ENCODE peak calls at places on chromosome 15, in six cellular contexts. Z is COR-L47; T is stimulated activated naive CD8-positive, alpha-beta T cell treated with anti-CD3 and anti-CD28 coated beads, Interleukin-15, amount 100 ng/mL, for 72 hours; U is Kasumi-1; V is activated CD4-positive, alpha-beta T cell treated with anti-CD3 and anti-CD28 coated beads, Interleukin-2, amount 50 U/mL, for 24 hours; K is NCI-H524. O is an unnamed sample.

GRCh38 chr15:69648215-69648614 is 195.6 kb downstream of the RPLP1 start:
- DNase-seq in Z (peak), T (no peak), U (no peak), V (no peak), K (peak), O (no peak)

GRCh38 chr15:79496838-79497237 is 64.7 kb downstream of the MINAR1 start:
- DNase-seq in Z (no peak), T (no peak), U (no peak), V (no peak), K (no peak), O (no peak)

GRCh38 chr15:70703483-70703882 is 59.9 kb downstream of the UACA start:
- DNase-seq in Z (no peak), T (no peak), U (no peak), V (no peak), K (no peak), O (no peak)

GRCh38 chr15:45637552-45638033 is 2.8 kb downstream of the SQOR start:
- DNase-seq in Z (peak), T (peak), U (peak), V (peak), K (peak), O (no peak)

GRCh38 chr15:41125950-41126642 is 10.0 kb upstream of the INO80 start:
- DNase-seq in Z (no peak), T (no peak), U (no peak), V (no peak), K (no peak), O (no peak)

GRCh38 chr15:36643551-36643950 is 64.1 kb downstream of the CDIN1 start:
- DNase-seq in Z (no peak), T (no peak), U (no peak), V (no peak), K (no peak), O (peak)

GRCh38 chr15:83775738-83776137 is 121.8 kb downstream of the ADAMTSL3 start:
- DNase-seq in Z (no peak), T (no peak), U (no peak), V (no peak), K (no peak), O (no peak)

GRCh38 chr15:39194431-39194830 is 386.4 kb upstream of the THBS1 start:
- DNase-seq in Z (no peak), T (no peak), U (no peak), V (no peak), K (no peak), O (no peak)

GRCh38 chr15:26260517-26261133 is 397.5 kb upstream of the ATP10A start:
- DNase-seq in Z (peak), T (peak), U (peak), V (no peak), K (peak), O (no peak)

GRCh38 chr15:80854104-80854503 is 74.9 kb downstream of the CEMIP start:
- DNase-seq in Z (no peak), T (no peak), U (no peak), V (no peak), K (no peak), O (no peak)

GRCh38 chr15:50355980-50356379 is 982 bp upstream of the GABPB1 start:
- DNase-seq in Z (no peak), T (no peak), U (no peak), V (no peak), K (no peak), O (no peak)

GRCh38 chr15:68639926-68640600 is 61.3 kb downstream of the CORO2B start:
- DNase-seq in Z (no peak), T (no peak), U (no peak), V (no peak), K (no peak), O (peak)

GRCh38 chr15:90364251-90364650 is 12.2 kb downstream of the ZNF774 start:
- DNase-seq in Z (no peak), T (no peak), U (no peak), V (no peak), K (no peak), O (peak)

GRCh38 chr15:100726426-100727190 is 124.2 kb downstream of the ASB7 start:
- DNase-seq in Z (no peak), T (no peak), U (no peak), V (no peak), K (no peak), O (no peak)

GRCh38 chr15:83305696-83306291 is 21.3 kb upstream of the BNC1 start:
- DNase-seq in Z (no peak), T (no peak), U (no peak), V (no peak), K (peak), O (no peak)

GRCh38 chr15:83610132-83610531 is 43.8 kb upstream of the ADAMTSL3 start:
- DNase-seq in Z (no peak), T (no peak), U (no peak), V (no peak), K (no peak), O (no peak)

GRCh38 chr15:55357774-55358173 is 38.8 kb downstream of the PIGB start:
- DNase-seq in Z (no peak), T (no peak), U (no peak), V (no peak), K (no peak), O (no peak)

O was measured in H54.